ENCODE peak calls at places on chromosomes 4 and X, in nine cellular contexts. O is GM23338; J is aorta; Y is PC-3; X is lower lobe of right lung; E is effector memory CD4-positive, alpha-beta T cell; S is AG04449; N is BE2C; W is Karpas-422. V is an unnamed sample.

GRCh38 chr4:52750819-52751348 is 341 bp downstream of the ERVMER34-1 start:
- DNase-seq in O (peak; percentile 60), J (peak; percentile 45), Y (peak; percentile 14), X (peak; percentile 47), E (no peak), S (no peak), N (no peak), W (no peak), V (no peak)

GRCh38 chr4:85514783-85515182 is 39.8 kb downstream of the ARHGAP24 start:
- DNase-seq in O (no peak), J (no peak), Y (no peak), X (no peak), E (no peak), S (no peak), N (no peak), W (no peak), V (no peak)

GRCh38 chr4:175441256-175441655 is 370.8 kb downstream of the GPM6A start:
- DNase-seq in O (no peak), J (no peak), Y (no peak), X (no peak), E (no peak), S (no peak), N (no peak), W (no peak), V (no peak)

GRCh38 chr4:140099993-140100392 is 54.0 kb downstream of the MAML3 start:
- DNase-seq in O (no peak), J (peak; percentile 68), Y (peak; percentile 63), X (peak; percentile 55), E (no peak), S (no peak), N (peak; percentile 34), W (no peak), V (no peak)

GRCh38 chr4:47662975-47663374 is 174.9 kb downstream of the CORIN start:
- DNase-seq in O (peak; percentile 83), J (no peak), Y (peak; percentile 20), X (no peak), E (no peak), S (no peak), N (peak; percentile 46), W (peak; percentile 80), V (no peak)

GRCh38 chr4:23930750-23931488 is 41.1 kb upstream of the PPARGC1A start:
- DNase-seq in O (peak; percentile 17), J (peak; percentile 74), Y (no peak), X (peak; percentile 61), E (no peak), S (no peak), N (peak; percentile 67), W (no peak), V (no peak)

GRCh38 chrX:124280294-124280902 is 52.1 kb upstream of the TEX13D start:
- DNase-seq in O (no peak), J (no peak), Y (no peak), X (no peak), E (no peak), S (no peak), N (no peak), W (no peak), V (no peak)

GRCh38 chr4:160825644-160826338 is 1338.0 kb downstream of the FSTL5 start:
- DNase-seq in O (no peak), J (no peak), Y (no peak), X (no peak), E (no peak), S (no peak), N (no peak), W (no peak), V (no peak)

GRCh38 chrX:74118503-74118902 is 185.5 kb upstream of the ZCCHC13 start:
- DNase-seq in O (no peak), J (no peak), Y (peak; percentile 58), X (no peak), E (no peak), S (no peak), N (no peak), W (no peak), V (no peak)

GRCh38 chrX:119758682-119759332 is 419 bp downstream of the SOWAHD start:
- DNase-seq in O (peak; percentile 36), J (peak; percentile 62), Y (no peak), X (no peak), E (peak; percentile 4), S (no peak), N (peak; percentile 14), W (no peak), V (peak; percentile 38)

GRCh38 chr4:3725936-3726895 is 40.0 kb upstream of the ADRA2C start:
- DNase-seq in O (peak; percentile 44), J (no peak), Y (no peak), X (no peak), E (no peak), S (no peak), N (no peak), W (no peak), V (no peak)

GRCh38 chr4:2069161-2069971 is 10.2 kb downstream of the NAT8L start:
- DNase-seq in O (no peak), J (no peak), Y (no peak), X (peak; percentile 39), E (no peak), S (no peak), N (no peak), W (no peak), V (no peak)

GRCh38 chr4:15963001-15963451 is at the start of gene FGFBP2:
- DNase-seq in O (peak; percentile 84), J (peak; percentile 53), Y (peak; percentile 56), X (peak; percentile 59), E (no peak), S (peak; percentile 5), N (peak; percentile 73), W (peak; percentile 76), V (peak; percentile 21)

GRCh38 chrX:110407910-110408545 is 49.4 kb downstream of the RTL9 start:
- DNase-seq in O (peak; percentile 80), J (no peak), Y (peak; percentile 84), X (no peak), E (peak; percentile 17), S (no peak), N (peak; percentile 66), W (peak; percentile 85), V (peak; percentile 38)

GRCh38 chrX:16589211-16589610 is 60.7 kb upstream of the S100G start:
- DNase-seq in O (no peak), J (no peak), Y (peak; percentile 79), X (no peak), E (no peak), S (no peak), N (no peak), W (no peak), V (no peak)

DNA sequence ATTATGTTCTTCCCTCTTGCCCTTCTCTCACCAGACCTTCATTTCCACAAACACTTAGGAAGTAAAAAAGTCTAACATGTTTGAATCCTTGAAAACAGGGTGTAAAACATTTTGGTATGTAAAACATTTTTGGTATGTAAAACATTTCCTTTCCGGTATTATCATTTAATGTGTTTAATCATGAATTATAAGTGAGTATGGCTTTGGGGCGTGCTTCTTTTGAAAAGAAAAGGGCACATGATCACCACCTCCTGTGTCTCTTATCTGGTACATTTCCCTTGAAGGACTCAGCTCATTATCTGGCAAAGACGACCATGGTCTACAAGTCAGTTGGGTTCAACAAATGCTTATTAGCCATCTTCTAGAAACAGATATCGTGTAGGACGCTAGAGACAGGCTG is 283.6 kb downstream of the FRMPD4 start:
- DNase-seq in O (no peak), J (no peak), Y (no peak), X (no peak), E (no peak), S (no peak), N (no peak), W (no peak), V (no peak)
- H3K4me3 ChIP-seq in O (no peak overlapping the region), J (no peak overlapping the region), Y (no peak overlapping the region), X (no peak overlapping the region), E (no peak overlapping the region), S (no peak overlapping the region), N (no peak overlapping the region), W (no peak overlapping the region), V (no peak overlapping the region)

GRCh38 chrX:149456476-149457245 is 48.4 kb downstream of the IDS start:
- DNase-seq in O (no peak), J (no peak), Y (no peak), X (no peak), E (no peak), S (no peak), N (no peak), W (no peak), V (no peak)
- H3K4me3 ChIP-seq in O (no peak overlapping the region), J (no peak overlapping the region), Y (no peak overlapping the region), X (no peak overlapping the region), E (no peak overlapping the region), S (no peak overlapping the region), N (no peak overlapping the region), W (no peak overlapping the region), V (no peak overlapping the region)

DNA sequence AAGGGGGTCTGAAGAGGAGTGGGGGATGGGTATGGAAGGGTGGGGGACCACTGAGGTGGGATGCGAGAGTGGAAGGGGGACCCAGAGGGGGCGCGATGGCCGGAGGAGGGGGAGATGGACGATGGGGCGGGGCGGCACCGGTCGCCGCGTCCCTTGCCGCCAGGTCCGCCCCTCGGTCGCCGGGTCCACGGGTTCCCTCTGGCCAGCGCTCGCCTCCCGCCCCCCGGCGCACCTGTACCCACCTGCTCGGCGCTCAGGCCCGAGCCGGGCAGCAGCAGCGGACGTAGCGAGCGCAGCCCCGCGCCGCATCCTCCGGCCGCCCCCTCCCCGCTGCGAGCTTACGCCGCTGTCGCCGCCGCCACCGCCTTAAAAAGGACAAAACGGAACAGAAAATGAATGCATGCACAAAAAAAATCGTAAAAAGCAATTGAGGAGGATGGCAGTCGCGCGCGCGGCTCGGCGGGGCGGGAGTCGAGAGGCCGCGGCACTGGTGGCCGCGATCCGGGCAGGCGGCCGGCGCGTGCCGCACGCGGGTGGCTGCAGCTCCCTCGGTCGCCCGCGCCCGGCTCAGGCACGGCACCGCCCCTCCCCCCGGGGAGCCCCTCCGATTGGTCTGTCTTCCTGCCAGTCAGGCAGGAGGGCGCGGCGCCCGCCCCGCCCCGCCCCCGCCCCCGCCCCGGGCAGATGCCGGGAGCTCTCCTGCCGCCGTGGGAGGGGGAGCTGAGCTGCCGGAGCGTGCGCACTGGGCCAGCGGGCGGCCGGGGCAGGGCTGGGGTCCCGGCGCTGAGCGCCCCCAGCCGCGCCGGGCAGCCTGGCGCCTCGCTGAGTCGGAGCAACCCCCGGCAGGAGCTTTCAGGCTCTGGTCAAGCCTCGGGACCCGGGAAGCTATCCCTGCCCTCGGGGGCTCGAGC is at the start of gene JAKMIP1:
- DNase-seq in O (peak; percentile 80), J (peak; percentile 60), Y (peak; percentile 67), X (peak; percentile 77), E (peak; percentile 83), S (no peak), N (peak; percentile 91), W (no peak), V (peak; percentile 83)
- H3K4me3 ChIP-seq in O (peak within 1 kb of the TSS; percentile 79), J (peak within 1 kb of the TSS; percentile 16), Y (peak within 1 kb of the TSS; percentile 67), X (peak within 1 kb of the TSS; percentile 64), E (peak within 1 kb of the TSS; percentile 64), S (peak within 1 kb of the TSS; percentile 39), N (peak within 1 kb of the TSS; percentile 65), W (no peak within 1 kb of the TSS), V (peak within 1 kb of the TSS; percentile 58)

GRCh38 chrX:136750364-136750763 is 30.4 kb downstream of the ARHGEF6 start:
- DNase-seq in O (no peak), J (no peak), Y (no peak), X (no peak), E (no peak), S (no peak), N (no peak), W (no peak), V (no peak)

GRCh38 chrX:136747003-136747986 is 33.4 kb downstream of the ARHGEF6 start:
- DNase-seq in O (no peak), J (no peak), Y (no peak), X (no peak), E (no peak), S (no peak), N (no peak), W (no peak), V (no peak)

GRCh38 chrX:136742721-136743379 is 37.9 kb downstream of the ARHGEF6 start:
- DNase-seq in O (no peak), J (no peak), Y (no peak), X (no peak), E (no peak), S (no peak), N (no peak), W (no peak), V (no peak)

GRCh38 chrX:136745215-136746173 is 35.2 kb downstream of the ARHGEF6 start:
- DNase-seq in O (no peak), J (no peak), Y (no peak), X (no peak), E (no peak), S (no peak), N (no peak), W (no peak), V (no peak)
- H3K4me3 ChIP-seq in O (no peak overlapping the region), J (no peak overlapping the region), Y (no peak overlapping the region), X (no peak overlapping the region), E (no peak overlapping the region), S (no peak overlapping the region), N (no peak overlapping the region), W (no peak overlapping the region), V (no peak overlapping the region)